ENCODE peak calls at places on chromosomes 11 and 22, in ten cellular contexts. P, Y, V, I, X, Q, Z, A, J and B are unnamed samples. For H3K27me3 and H3K9me3, the result is how much of the 10 kb centered on the place peaks cover.

GRCh38 chr22:24043957-24044356 is 32.9 kb downstream of the CABIN1 start:
- DNase-seq in Y (peak), Z (no peak), V (no peak), I (no peak), P (no peak), X (no peak), J (no peak), Q (no peak), A (no peak), B (no peak)

GRCh38 chr11:80779907-80780615 is 1339.2 kb upstream of the TENM4 start:
- DNase-seq in I (no peak), J (no peak), A (no peak), V (no peak), Z (no peak), Y (no peak), P (no peak), Q (no peak), X (peak), B (no peak)

GRCh38 chr11:66880484-66881211 is 23.8 kb downstream of the LRFN4 start:
- DNase-seq in X (peak), A (no peak), J (peak), P (peak), Q (no peak), V (peak), Y (no peak), Z (peak), I (no peak), B (no peak)

GRCh38 chr11:45423475-45424081 is 137.4 kb upstream of the SYT13 start:
- DNase-seq in A (no peak), X (no peak), Y (no peak), Z (no peak), I (no peak), J (no peak), V (no peak), P (no peak), Q (no peak), B (no peak)

GRCh38 chr22:50190182-50190951 is 4.7 kb downstream of the TRABD start:
- DNase-seq in Q (peak), Y (peak), V (peak), X (peak), P (peak), J (peak), I (peak), Z (peak), A (peak), B (peak)

GRCh38 chr22:44578516-44579230 is 80.6 kb upstream of the RTL6 start:
- DNase-seq in J (no peak), Q (no peak), A (no peak), V (no peak), P (peak), X (no peak), I (no peak), Z (no peak), Y (peak), B (no peak)

GRCh38 chr22:19887251-19887985 is 32.7 kb upstream of the GNB1L start:
- DNase-seq in Y (peak), A (no peak), V (no peak), I (no peak), J (no peak), P (no peak), Q (no peak), Z (peak), X (no peak), B (no peak)

GRCh38 chr11:66172146-66172545 is 96.3 kb upstream of the RAB1B start:
- DNase-seq in Y (no peak), I (no peak), A (no peak), V (no peak), Z (no peak), J (no peak), X (no peak), P (no peak), Q (peak), B (no peak)

GRCh38 chr11:95232666-95233065 is 1.7 kb upstream of the SESN3 start:
- DNase-seq in I (no peak), Z (no peak), Q (no peak), P (no peak), X (no peak), Y (no peak), A (no peak), V (no peak), J (no peak), B (peak)

GRCh38 chr11:91926967-91927366 is 297.7 kb upstream of the FAT3 start:
- DNase-seq in X (no peak), V (peak), A (no peak), J (peak), Z (no peak), I (no peak), Y (no peak), Q (no peak), P (no peak), B (no peak)

GRCh38 chr11:92227954-92228935 is 3.6 kb downstream of the FAT3 start:
- DNase-seq in A (no peak), I (no peak), Y (no peak), V (no peak), Z (no peak), X (no peak), P (no peak), J (no peak), Q (peak), B (no peak)

GRCh38 chr11:33160147-33160546 is 1.1 kb downstream of the CSTF3 start:
- DNase-seq in V (no peak), P (no peak), I (no peak), J (no peak), Z (no peak), Q (peak), A (no peak), Y (no peak), X (no peak), B (peak)

GRCh38 chr11:107549253-107549953 is 16.1 kb downstream of the ALKBH8 start:
- DNase-seq in Y (no peak), X (peak), Q (peak), Z (no peak), V (no peak), I (no peak), P (no peak), A (no peak), J (no peak), B (peak)

GRCh38 chr11:62574363-62575057 is 819 bp upstream of the EEF1G start:
- DNase-seq in A (no peak), I (no peak), P (peak), V (peak), Z (peak), J (peak), X (no peak), Y (peak), Q (peak), B (no peak)

GRCh38 chr11:70220920-70221319 is 17.8 kb downstream of the FADD start:
- DNase-seq in X (no peak), I (no peak), V (no peak), J (no peak), Q (no peak), Y (no peak), Z (no peak), A (no peak), P (no peak), B (no peak)

GRCh38 chr11:130165601-130166456 is 6.2 kb downstream of the ST14 start:
- DNase-seq in V (no peak), A (no peak), Z (no peak), Q (no peak), J (no peak), I (no peak), P (no peak), X (no peak), Y (no peak), B (no peak)

GRCh38 chr11:68750197-68750987 is 928 bp downstream of the TESMIN start:
- DNase-seq in P (no peak), Z (peak), A (no peak), X (no peak), Y (peak), I (peak), J (no peak), V (no peak), Q (no peak), B (no peak)

GRCh38 chr11:38089728-38090127 is 1491.7 kb upstream of the RAG2 start:
- DNase-seq in V (no peak), A (no peak), X (peak), Q (no peak), I (no peak), Y (no peak), Z (no peak), J (no peak), P (no peak), B (no peak)

GRCh38 chr11:12721816-12722604 is 47.8 kb downstream of the TEAD1 start:
- DNase-seq in Y (no peak), I (no peak), Q (no peak), A (no peak), Z (no peak), V (no peak), X (no peak), P (no peak), J (no peak), B (no peak)

GRCh38 chr11:69129647-69130046 is 26.1 kb upstream of the SMIM38 start:
- DNase-seq in X (no peak), A (no peak), I (no peak), J (no peak), Z (no peak), Q (no peak), Y (no peak), P (peak), V (no peak), B (no peak)

GRCh38 chr22:21632237-21632895 is at the start of gene CCDC116:
- DNase-seq in Y (no peak), X (no peak), V (no peak), I (peak), Z (peak), Q (no peak), J (no peak), P (no peak), A (peak), B (peak)

GRCh38 chr11:6992457-6993431 is 27.4 kb downstream of the ZNF214 start:
- DNase-seq in Z (no peak), P (no peak), Y (no peak), Q (peak), J (no peak), A (no peak), V (no peak), I (no peak), X (no peak), B (no peak)

GRCh38 chr11:132202621-132203020 is 832.2 kb downstream of the NTM start:
- DNase-seq in V (no peak), X (no peak), I (no peak), Y (no peak), Z (no peak), J (no peak), P (no peak), A (no peak), Q (peak), B (no peak)

GRCh38 chr22:21633481-21633880 is 921 bp downstream of the CCDC116 start:
- DNase-seq in I (no peak), A (no peak), Z (peak), J (no peak), P (no peak), Q (peak), X (no peak), Y (no peak), V (no peak), B (no peak)

GRCh38 chr22:37010976-37011375 is 8.3 kb downstream of the TST start:
- DNase-seq in Q (no peak), Y (no peak), Z (no peak), J (no peak), V (no peak), A (no peak), I (no peak), P (no peak), X (no peak), B (no peak)

GRCh38 chr22:37010174-37010573 is 9.1 kb downstream of the TST start:
- DNase-seq in X (no peak), Y (no peak), A (no peak), P (no peak), V (no peak), Z (no peak), I (no peak), J (no peak), Q (no peak), B (no peak)

GRCh38 chr22:37009490-37009889 is 9.8 kb downstream of the TST start:
- DNase-seq in P (no peak), X (no peak), Z (no peak), J (no peak), A (no peak), Y (no peak), Q (no peak), V (no peak), I (no peak), B (no peak)

GRCh38 chr22:37007666-37008065 is 11.6 kb downstream of the TST start:
- DNase-seq in P (no peak), Z (no peak), A (no peak), J (no peak), V (no peak), I (no peak), Q (no peak), X (no peak), Y (no peak), B (no peak)

GRCh38 chr22:37008365-37008764 is 10.9 kb downstream of the TST start:
- DNase-seq in X (no peak), Z (no peak), J (no peak), I (no peak), Q (no peak), P (no peak), Y (no peak), V (no peak), A (no peak), B (no peak)
- H3K4me3 ChIP-seq in X (no peak), Z (no peak), J (no peak), I (no peak), Q (no peak), P (no peak), Y (no peak), V (no peak), A (no peak), B (no peak)

DNA sequence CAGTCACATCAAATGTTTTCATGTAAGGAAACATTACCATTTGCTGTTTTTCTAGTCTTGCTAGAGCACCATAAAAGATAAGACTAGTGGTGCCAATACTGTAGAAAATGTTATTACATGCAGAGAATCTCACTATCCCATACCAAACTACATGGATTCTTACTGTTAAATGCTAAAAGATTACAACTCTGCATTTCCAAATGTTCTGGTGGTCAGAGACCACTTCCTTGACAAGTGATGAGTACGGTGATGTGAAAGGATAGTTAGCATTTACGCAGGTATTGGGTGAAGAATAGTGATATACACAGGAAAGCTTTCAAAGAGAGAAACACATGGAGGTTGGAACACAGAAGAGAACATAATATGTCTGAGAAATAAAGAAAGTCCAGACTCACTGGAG is 98.2 kb downstream of the GGTLC2 start:
- DNase-seq in P (no peak), Z (no peak), Y (no peak), I (no peak), J (no peak), Q (no peak), V (no peak), A (no peak), X (no peak), B (no peak)
- H3K27me3 ChIP-seq in P (under half), Z (under half), Y (under half), I (under half), J (under half), Q (under half), V (under half), A (under half), X (under half), B (under half)

GRCh38 chr11:111447931-111448330 is 64.3 kb downstream of the BTG4 start:
- DNase-seq in Q (no peak), J (no peak), A (no peak), X (no peak), Z (no peak), Y (no peak), P (no peak), V (no peak), I (no peak), B (no peak)

GRCh38 chr11:111449696-111450479 is 62.3 kb downstream of the BTG4 start:
- DNase-seq in I (no peak), A (no peak), P (no peak), Y (no peak), Q (no peak), J (no peak), V (no peak), Z (no peak), X (no peak), B (no peak)

GRCh38 chr11:111448420-111448819 is 63.8 kb downstream of the BTG4 start:
- DNase-seq in I (no peak), Z (no peak), Q (no peak), A (no peak), X (peak), P (no peak), V (no peak), Y (no peak), J (no peak), B (no peak)

GRCh38 chr11:111450480-111451320 is 61.5 kb downstream of the BTG4 start:
- DNase-seq in V (no peak), X (no peak), Q (no peak), P (no peak), A (no peak), Z (no peak), I (no peak), J (no peak), Y (no peak), B (no peak)

GRCh38 chr11:111449158-111449557 is 63.0 kb downstream of the BTG4 start:
- DNase-seq in Q (no peak), J (no peak), P (no peak), Y (no peak), A (no peak), I (no peak), Z (no peak), V (no peak), X (no peak), B (no peak)
- H3K9me3 ChIP-seq in Q (under half), J (under half), P (under half), Y (under half), A (under half), I (under half), Z (under half), V (under half), X (under half), B (under half)

GRCh38 chr11:83158474-83158786 is 1.5 kb downstream of the PCF11 start:
- DNase-seq in Z (no peak), I (no peak), Y (no peak), X (no peak), Q (no peak), A (no peak), P (no peak), V (no peak), J (no peak), B (no peak)

GRCh38 chr11:83159901-83160865 is 3.3 kb downstream of the PCF11 start:
- DNase-seq in V (peak), P (no peak), Y (no peak), Q (peak), A (no peak), X (no peak), Z (no peak), J (peak), I (no peak), B (no peak)

GRCh38 chr11:83156996-83157754 is at the start of gene PCF11:
- DNase-seq in I (no peak), J (no peak), Q (no peak), A (no peak), Y (no peak), P (peak), X (no peak), V (no peak), Z (no peak), B (no peak)

GRCh38 chr11:83157755-83158473 is 983 bp downstream of the PCF11 start:
- DNase-seq in Z (peak), Q (peak), J (peak), P (peak), X (peak), A (no peak), V (peak), I (peak), Y (peak), B (peak)

DNA sequence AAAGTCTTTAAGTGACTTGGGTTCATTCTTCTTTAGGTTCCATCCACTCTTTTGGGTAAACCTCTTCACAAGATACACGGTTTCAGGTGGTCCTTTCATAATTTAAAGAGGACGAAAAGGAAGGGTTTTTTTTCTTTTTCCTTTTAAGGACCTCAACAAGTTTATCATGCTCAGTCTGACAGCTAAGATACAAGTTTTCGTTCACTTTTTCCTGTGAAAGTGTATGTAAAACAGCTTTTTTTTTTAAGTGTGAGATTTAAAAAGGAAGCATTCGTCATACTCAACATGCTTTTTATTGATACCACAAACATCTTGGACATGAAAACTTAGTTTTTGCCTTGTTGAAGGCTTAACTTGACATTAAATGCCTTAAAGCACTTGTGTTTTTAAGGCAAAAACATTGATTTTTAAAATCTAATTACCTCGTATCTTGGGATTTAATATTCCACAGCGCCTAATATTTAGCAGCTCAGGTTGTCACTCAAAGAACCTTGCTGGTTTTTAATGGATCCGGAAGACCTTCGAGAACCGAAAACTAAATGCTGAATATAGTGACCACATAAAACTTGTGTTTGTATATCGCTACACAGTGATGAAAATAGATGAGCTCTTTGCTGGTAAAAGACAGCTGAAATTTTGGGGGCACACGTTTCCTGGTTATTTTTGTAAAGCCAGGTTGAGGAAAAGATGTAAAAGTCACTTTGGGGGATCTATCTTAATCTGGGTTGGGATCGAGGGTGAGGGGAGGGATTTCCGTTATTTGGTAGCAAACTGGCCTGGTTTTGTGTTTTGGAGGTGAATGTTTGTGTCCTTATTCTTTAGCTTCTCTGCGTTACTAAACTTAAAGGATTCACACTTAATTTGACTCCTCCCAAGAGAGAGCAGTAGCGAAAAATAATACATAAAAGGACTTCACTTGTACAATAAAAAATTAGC is 2.3 kb downstream of the PCF11 start:
- DNase-seq in I (no peak), J (no peak), P (no peak), Y (no peak), V (no peak), Z (no peak), Q (peak), X (no peak), A (no peak), B (no peak)
- H3K4me3 ChIP-seq in I (peak), J (peak), P (peak), Y (peak), V (peak), Z (peak), Q (peak), X (peak), A (peak), B (peak)